ENCODE peak calls at places on chromosomes 6 and 20, in six cellular contexts. G is mucosa of gallbladder; P is smooth muscle cell of the brain vasculature; E is ascending aorta; V is activated CD4-positive, alpha-beta T cell treated with anti-CD3 and anti-CD28 coated beads, Interleukin-2, amount 50 U/mL, for 24 hours; D is Caki2. J is an unnamed sample.

GRCh38 chr6:112372213-112372806 is 25.2 kb downstream of the RFPL4B start:
- DNase-seq in D (peak), P (peak), G (no peak), V (no peak), E (no peak), J (no peak)

GRCh38 chr6:170454512-170455285 is 98.4 kb downstream of the PSMB1 start:
- DNase-seq in D (no peak), V (no peak), G (no peak), P (no peak), E (peak), J (no peak)

GRCh38 chr6:42968126-42968701 is 7.7 kb downstream of the GNMT start:
- DNase-seq in V (no peak), P (no peak), G (no peak), E (no peak), D (no peak), J (no peak)

GRCh38 chr20:44681796-44682566 is 30.5 kb upstream of the ADA start:
- DNase-seq in P (no peak), G (no peak), E (no peak), V (no peak), D (no peak), J (no peak)

GRCh38 chr6:123201869-123202372 is 205.9 kb downstream of the CLVS2 start:
- DNase-seq in G (no peak), D (no peak), V (no peak), E (no peak), P (no peak), J (no peak)

GRCh38 chr6:44534291-44534690 is 146.8 kb downstream of the CDC5L start:
- DNase-seq in P (no peak), D (no peak), G (no peak), E (no peak), V (no peak), J (no peak)

GRCh38 chr6:88780714-88781389 is 182.6 kb downstream of the RNGTT start:
- DNase-seq in P (peak), D (peak), G (peak), V (peak), E (no peak), J (peak)

GRCh38 chr6:108174371-108175175 is 8.8 kb downstream of the NR2E1 start:
- DNase-seq in D (no peak), G (peak), E (peak), P (no peak), V (no peak), J (peak)

GRCh38 chr20:1943267-1944002 is 48.2 kb downstream of the SIRPA start:
- DNase-seq in E (peak), V (no peak), P (no peak), D (no peak), G (peak), J (no peak)

GRCh38 chr20:40882173-40882572 is 146.4 kb upstream of the TOP1 start:
- DNase-seq in V (no peak), E (no peak), P (no peak), D (no peak), G (no peak), J (no peak)

GRCh38 chr6:4928426-4928825 is 75.4 kb downstream of the RPP40 start:
- DNase-seq in E (no peak), G (no peak), P (no peak), D (no peak), V (no peak), J (no peak)

GRCh38 chr6:161261797-161262196 is 12.1 kb downstream of the AGPAT4 start:
- DNase-seq in V (no peak), D (no peak), G (no peak), P (no peak), E (no peak), J (no peak)

GRCh38 chr6:57262491-57262890 is 40.4 kb upstream of the RAB23 start:
- DNase-seq in V (no peak), P (no peak), D (no peak), G (peak), E (peak), J (no peak)

GRCh38 chr6:150696156-150696555 is 96.5 kb downstream of the PLEKHG1 start:
- DNase-seq in E (no peak), P (no peak), V (no peak), G (peak), D (no peak), J (no peak)

GRCh38 chr20:21184810-21185209 is 58.9 kb downstream of the KIZ start:
- DNase-seq in E (no peak), D (no peak), V (no peak), P (no peak), G (no peak), J (no peak)

GRCh38 chr6:154352898-154353585 is 3.6 kb downstream of the IPCEF1 start:
- DNase-seq in V (no peak), D (no peak), E (no peak), P (no peak), G (no peak), J (no peak)

GRCh38 chr6:41286544-41287346 is at the start of gene TREM1:
- DNase-seq in D (no peak), G (peak), V (no peak), P (no peak), E (peak), J (no peak)

GRCh38 chr20:4509825-4510522 is 211.7 kb upstream of the PRND start:
- DNase-seq in V (no peak), P (no peak), D (peak), E (no peak), G (no peak), J (no peak)

GRCh38 chr6:142613981-142614380 is 312.2 kb downstream of the ADGRG6 start:
- DNase-seq in G (no peak), V (no peak), P (no peak), E (no peak), D (no peak), J (no peak)

GRCh38 chr6:111926731-111927302 is 53.6 kb upstream of the FYN start:
- DNase-seq in V (no peak), P (no peak), D (no peak), E (no peak), G (no peak), J (no peak)